ENCODE peak calls at places on chromosomes 13 and 19, in six cellular contexts. I is effector memory CD8-positive, alpha-beta T cell; H is small intestine; J is GM23338; Y is amniotic stem cell; S is cerebellum. Z is an unnamed sample.

GRCh38 chr13:59318320-59318930 is 845.3 kb downstream of the DIAPH3 start:
- DNase-seq in S (no peak), J (peak), I (peak), H (peak), Y (peak), Z (peak)

GRCh38 chr19:49361438-49362047 is 673 bp downstream of the TEAD2 start:
- DNase-seq in Y (peak), J (peak), I (no peak), H (peak), S (no peak), Z (peak)

GRCh38 chr19:14187586-14187985 is 18.4 kb downstream of the ADGRL1 start:
- DNase-seq in H (no peak), Y (no peak), S (no peak), J (no peak), I (no peak), Z (no peak)

GRCh38 chr13:73952683-73953082 is 181.5 kb downstream of the KLF12 start:
- DNase-seq in J (no peak), Y (no peak), I (no peak), H (no peak), S (no peak), Z (no peak)

GRCh38 chr19:45404557-45405434 is at the start of gene PPP1R13L:
- DNase-seq in Y (no peak), S (peak), H (peak), I (no peak), J (peak), Z (no peak)

GRCh38 chr19:58468216-58468839 is 1.4 kb downstream of the ZNF324 start:
- DNase-seq in Y (no peak), S (no peak), J (no peak), H (no peak), I (no peak), Z (no peak)

GRCh38 chr13:46698015-46698414 is 98.9 kb downstream of the ESD start:
- DNase-seq in J (no peak), S (no peak), Y (no peak), H (no peak), I (no peak), Z (no peak)

GRCh38 chr19:33055718-33056117 is 9.0 kb downstream of the RHPN2 start:
- DNase-seq in J (no peak), S (no peak), H (peak), Y (no peak), I (no peak), Z (no peak)

GRCh38 chr13:51840917-51841316 is 4.1 kb downstream of the TMEM272 start:
- DNase-seq in Y (no peak), H (no peak), S (no peak), J (no peak), I (no peak), Z (no peak)

GRCh38 chr13:74774252-74774651 is 640.0 kb upstream of the KLF12 start:
- DNase-seq in H (no peak), I (no peak), S (no peak), Y (no peak), J (no peak), Z (no peak)

GRCh38 chr13:65472336-65472735 is 1757.8 kb downstream of the PCDH9 start:
- DNase-seq in I (no peak), Y (no peak), H (no peak), J (no peak), S (no peak), Z (peak)

GRCh38 chr19:56966225-56966696 is 125.7 kb upstream of the PEG3 start:
- DNase-seq in H (no peak), I (no peak), Y (no peak), S (peak), J (no peak), Z (no peak)

GRCh38 chr13:51015973-51016372 is 95.1 kb downstream of the C13orf42 start:
- DNase-seq in H (no peak), Y (no peak), S (no peak), J (no peak), I (no peak), Z (no peak)

GRCh38 chr19:1592023-1592754 is 476 bp downstream of the MBD3 start:
- DNase-seq in I (peak), Y (peak), J (peak), H (peak), S (peak), Z (peak)

GRCh38 chr19:9044449-9044848 is 34.2 kb upstream of the MUC16 start:
- DNase-seq in H (no peak), I (no peak), Y (no peak), J (no peak), S (no peak), Z (no peak)

GRCh38 chr19:50384685-50385535 is 763 bp downstream of the POLD1 start:
- DNase-seq in J (peak), H (no peak), I (no peak), S (no peak), Y (peak), Z (no peak)

GRCh38 chr19:29834991-29835390 is 23.2 kb downstream of the CCNE1 start:
- DNase-seq in H (no peak), I (no peak), Y (no peak), S (no peak), J (no peak), Z (no peak)

GRCh38 chr19:51548213-51548651 is 16.8 kb upstream of the SIGLEC6 start:
- DNase-seq in S (no peak), H (no peak), J (no peak), I (no peak), Y (no peak), Z (no peak)

GRCh38 chr13:27573265-27573664 is 47.1 kb downstream of the LNX2 start:
- DNase-seq in J (no peak), S (no peak), Y (no peak), H (no peak), I (no peak), Z (no peak)

GRCh38 chr13:35978607-35979316 is 152.4 kb downstream of the DCLK1 start:
- DNase-seq in J (peak), Y (no peak), S (peak), H (peak), I (no peak), Z (peak)

GRCh38 chr19:14073925-14074838 is 1.6 kb downstream of the MISP3 start:
- DNase-seq in I (no peak), J (no peak), H (peak), Y (no peak), S (peak), Z (no peak)

GRCh38 chr19:32373614-32374295 is 28.3 kb downstream of the ZNF507 start:
- DNase-seq in Y (peak), I (no peak), H (peak), J (no peak), S (no peak), Z (peak)

GRCh38 chr13:51803018-51803417 is 945 bp downstream of the DHRS12 start:
- DNase-seq in J (peak), Y (no peak), H (no peak), I (no peak), S (no peak), Z (no peak)

GRCh38 chr13:91270031-91270430 is 77.5 kb upstream of the MIR17HG start:
- DNase-seq in H (no peak), Y (no peak), J (no peak), I (no peak), S (no peak), Z (no peak)

GRCh38 chr13:110448230-110448629 is 113.3 kb downstream of the RAB20 start:
- DNase-seq in S (no peak), H (no peak), J (no peak), Y (no peak), I (no peak), Z (no peak)

GRCh38 chr13:71056581-71056980 is 810.4 kb downstream of the DACH1 start:
- DNase-seq in J (peak), H (no peak), I (no peak), Y (no peak), S (no peak), Z (no peak)

Z was measured in HFF-Myc.